ENCODE peak calls at places on chromosome 19, in six cellular contexts. One of them, this sample, is unnamed. For H3K36me3, the result is how much of the 10 kb centered on the place peaks cover.

GRCh38 chr19:18499055-18499775 is 22.7 kb downstream of the ELL start:
- DNase-seq in Peyer's patch: no peak
- DNase-seq in BE2C: no peak
- DNase-seq in body of pancreas: no peak
- DNase-seq in uterus: no peak
- DNase-seq in GM12878: no peak
- DNase-seq in this sample: no peak

GRCh38 chr19:7373862-7374261 is 25.1 kb downstream of the ARHGEF18 start:
- DNase-seq in GM12878: no peak
- DNase-seq in uterus: no peak
- DNase-seq in BE2C: no peak
- DNase-seq in Peyer's patch: no peak
- DNase-seq in body of pancreas: no peak
- DNase-seq in this sample: no peak

GRCh38 chr19:48044561-48044960 is 682 bp upstream of the CABP5 start:
- DNase-seq in uterus: no peak
- DNase-seq in Peyer's patch: no peak
- DNase-seq in GM12878: no peak
- DNase-seq in BE2C: no peak
- DNase-seq in body of pancreas: no peak
- DNase-seq in this sample: no peak

GRCh38 chr19:13806728-13807127 is 11.5 kb downstream of the ZSWIM4 start:
- DNase-seq in GM12878: no peak
- DNase-seq in uterus: no peak
- DNase-seq in BE2C: no peak
- DNase-seq in body of pancreas: no peak
- DNase-seq in Peyer's patch: no peak
- DNase-seq in this sample: no peak

GRCh38 chr19:12797141-12797587 is 4.4 kb downstream of the PRDX2 start:
- DNase-seq in BE2C: no peak
- DNase-seq in GM12878: no peak
- DNase-seq in Peyer's patch: no peak
- DNase-seq in uterus: no peak
- DNase-seq in body of pancreas: no peak
- DNase-seq in this sample: no peak

GRCh38 chr19:15900504-15900903 is 2.6 kb upstream of the CYP4F2 start:
- DNase-seq in BE2C: no peak
- DNase-seq in uterus: no peak
- DNase-seq in GM12878: no peak
- DNase-seq in body of pancreas: no peak
- DNase-seq in Peyer's patch: no peak
- DNase-seq in this sample: no peak

GRCh38 chr19:47729799-47730520 is 15.4 kb upstream of the NOP53 start:
- DNase-seq in Peyer's patch: no peak
- DNase-seq in BE2C: peak
- DNase-seq in GM12878: no peak
- DNase-seq in uterus: peak
- DNase-seq in body of pancreas: peak
- DNase-seq in this sample: peak

GRCh38 chr19:29672933-29673336 is 7.7 kb downstream of the PLEKHF1 start:
- DNase-seq in uterus: no peak
- DNase-seq in body of pancreas: no peak
- DNase-seq in BE2C: no peak
- DNase-seq in GM12878: peak
- DNase-seq in Peyer's patch: peak
- DNase-seq in this sample: peak

GRCh38 chr19:21691656-21692055 is 75.7 kb downstream of the ZNF100 start:
- DNase-seq in Peyer's patch: no peak
- DNase-seq in uterus: peak
- DNase-seq in BE2C: no peak
- DNase-seq in GM12878: no peak
- DNase-seq in body of pancreas: no peak
- DNase-seq in this sample: no peak

GRCh38 chr19:12139885-12140544 is at the start of gene ZNF20:
- DNase-seq in body of pancreas: peak
- DNase-seq in uterus: peak
- DNase-seq in GM12878: peak
- DNase-seq in BE2C: peak
- DNase-seq in Peyer's patch: peak
- DNase-seq in this sample: peak

DNA sequence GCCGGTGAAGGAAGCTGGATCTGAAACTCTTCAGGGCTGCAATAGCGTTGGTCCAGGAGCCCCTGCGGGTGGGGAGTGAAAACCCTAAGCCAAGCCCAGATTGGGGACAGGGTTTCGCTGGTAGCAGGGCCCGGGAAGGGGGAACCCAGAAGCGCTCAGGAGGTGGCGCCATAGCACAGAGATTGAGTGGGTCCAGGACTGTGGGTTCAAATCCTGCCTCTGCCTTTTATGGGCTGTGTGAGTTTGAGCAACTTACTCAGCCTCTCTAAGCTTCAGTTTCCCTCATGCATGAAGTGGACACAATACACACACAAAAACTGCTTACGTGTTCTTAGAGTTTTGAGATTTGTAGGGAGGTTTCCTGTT is 8.3 kb upstream of the SYCN start:
- DNase-seq in uterus: no peak
- DNase-seq in GM12878: peak
- DNase-seq in Peyer's patch: peak
- DNase-seq in BE2C: no peak
- DNase-seq in body of pancreas: peak
- DNase-seq in this sample: peak
- TF ChIP-seq CTCF in uterus: peak
- TF ChIP-seq CTCF in GM12878: peak
- TF ChIP-seq CTCF in Peyer's patch: no peak
- TF ChIP-seq CTCF in BE2C: peak
- TF ChIP-seq CTCF in body of pancreas: peak
- TF ChIP-seq CTCF in this sample: no peak

DNA sequence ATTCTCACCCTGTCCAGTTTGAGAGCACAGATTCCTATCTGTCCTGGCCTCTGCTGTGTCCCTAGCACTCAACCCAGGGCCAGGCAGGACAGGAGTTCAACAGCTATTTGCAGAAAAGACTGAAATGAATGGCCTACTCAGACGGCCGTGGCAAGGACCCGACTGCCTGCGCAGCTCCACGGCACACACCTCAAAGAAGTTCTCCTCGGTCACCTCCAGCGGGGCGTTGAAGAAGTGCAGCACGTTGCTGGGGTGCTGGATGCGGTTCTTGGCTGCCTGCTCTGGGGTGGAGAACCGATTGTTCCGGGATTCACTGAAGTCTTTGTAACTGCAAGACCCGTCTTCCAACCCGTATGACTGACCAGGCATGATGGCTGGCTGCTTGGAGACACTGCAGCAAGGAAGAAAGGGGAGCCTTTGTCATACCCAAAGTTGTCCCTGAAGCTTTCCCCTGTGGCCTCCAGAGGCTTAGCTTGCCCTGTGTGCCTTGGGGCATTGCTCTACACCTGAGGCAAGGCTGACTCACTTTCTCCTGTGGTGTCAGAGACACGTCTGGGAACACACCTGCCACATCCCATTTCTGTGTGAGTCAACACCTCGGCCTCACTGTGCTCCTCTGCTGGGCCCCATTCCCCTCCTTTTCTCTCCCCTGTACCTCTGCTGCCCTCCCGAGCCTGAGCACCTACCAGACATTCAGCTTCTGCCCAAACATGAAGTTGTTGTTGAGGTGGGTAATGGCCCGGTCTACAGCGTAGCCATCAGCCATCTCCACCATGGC is 6.8 kb upstream of the ECH1 start:
- DNase-seq in Peyer's patch: no peak
- DNase-seq in body of pancreas: no peak
- DNase-seq in uterus: no peak
- DNase-seq in BE2C: peak
- DNase-seq in GM12878: no peak
- DNase-seq in this sample: no peak
- H3K36me3 ChIP-seq in Peyer's patch: half or more
- H3K36me3 ChIP-seq in body of pancreas: half or more
- H3K36me3 ChIP-seq in uterus: under half
- H3K36me3 ChIP-seq in BE2C: half or more
- H3K36me3 ChIP-seq in GM12878: under half
- H3K36me3 ChIP-seq in this sample: under half

GRCh38 chr19:17419491-17420266 is at the start of gene MVB12A:
- DNase-seq in body of pancreas: peak
- DNase-seq in uterus: peak
- DNase-seq in GM12878: peak
- DNase-seq in Peyer's patch: peak
- DNase-seq in BE2C: peak
- DNase-seq in this sample: peak
- H3K4me3 ChIP-seq in body of pancreas: peak
- H3K4me3 ChIP-seq in uterus: peak
- H3K4me3 ChIP-seq in GM12878: peak
- H3K4me3 ChIP-seq in Peyer's patch: peak
- H3K4me3 ChIP-seq in BE2C: peak
- H3K4me3 ChIP-seq in this sample: peak

DNA sequence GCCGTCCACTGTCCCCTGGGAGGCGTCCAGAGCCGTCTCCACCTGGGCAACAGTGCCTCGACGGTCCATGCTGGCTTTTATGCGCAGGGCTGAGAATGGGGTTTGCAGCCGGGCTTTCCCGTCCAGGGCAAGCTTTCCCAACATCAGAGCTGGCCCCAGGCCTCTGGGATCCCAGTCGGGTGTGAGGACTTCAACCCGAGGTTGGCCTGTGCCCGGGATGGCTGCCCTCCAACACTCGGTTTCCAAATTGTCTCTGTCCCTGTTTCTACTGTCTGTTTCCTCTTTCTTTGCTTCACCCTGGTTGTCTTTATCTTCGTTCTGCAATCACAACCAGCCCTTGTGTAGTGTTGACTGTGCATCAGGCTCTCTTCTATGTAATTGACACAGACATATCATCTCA is at the start of gene IFNL4:
- DNase-seq in body of pancreas: no peak
- DNase-seq in GM12878: no peak
- DNase-seq in uterus: no peak
- DNase-seq in BE2C: no peak
- DNase-seq in Peyer's patch: no peak
- DNase-seq in this sample: no peak
- TF ChIP-seq CTCF in body of pancreas: no peak
- TF ChIP-seq CTCF in GM12878: no peak
- TF ChIP-seq CTCF in uterus: no peak
- TF ChIP-seq CTCF in BE2C: no peak
- TF ChIP-seq CTCF in Peyer's patch: no peak
- TF ChIP-seq CTCF in this sample: no peak

GRCh38 chr19:46610413-46610775 is 9.3 kb downstream of the CALM3 start:
- DNase-seq in Peyer's patch: peak
- DNase-seq in body of pancreas: peak
- DNase-seq in uterus: no peak
- DNase-seq in BE2C: no peak
- DNase-seq in GM12878: no peak
- DNase-seq in this sample: peak
- H3K36me3 ChIP-seq in Peyer's patch: half or more
- H3K36me3 ChIP-seq in body of pancreas: under half
- H3K36me3 ChIP-seq in uterus: under half
- H3K36me3 ChIP-seq in BE2C: under half
- H3K36me3 ChIP-seq in GM12878: under half
- H3K36me3 ChIP-seq in this sample: under half